ENCODE peak calls at places on chromosomes 16 and 17, in five cellular contexts. One of them, this sample, is unnamed.
A peak's percentile ranks its signal among the peaks of the same experiment; 100 is the strongest.

GRCh38 chr17:59093702-59094231 is 12.9 kb downstream of the TRIM37 start:
- DNase-seq in H1: no peak
- DNase-seq in GM12878: no peak
- DNase-seq in K562: no peak
- DNase-seq in HepG2: peak; percentile 15
- DNase-seq in this sample: no peak

GRCh38 chr17:17750881-17751280 is 69.6 kb downstream of the RAI1 start:
- DNase-seq in H1: no peak
- DNase-seq in GM12878: peak; percentile 47
- DNase-seq in K562: no peak
- DNase-seq in HepG2: no peak
- DNase-seq in this sample: no peak

GRCh38 chr17:42118545-42118944 is 2.6 kb downstream of the KAT2A start:
- DNase-seq in H1: peak; percentile 66
- DNase-seq in GM12878: no peak
- DNase-seq in K562: peak; percentile 51
- DNase-seq in HepG2: peak; percentile 52
- DNase-seq in this sample: peak; percentile 13

GRCh38 chr17:80845121-80845862 is 146.3 kb upstream of the CHMP6 start:
- DNase-seq in H1: no peak
- DNase-seq in GM12878: no peak
- DNase-seq in K562: no peak
- DNase-seq in HepG2: no peak
- DNase-seq in this sample: no peak

GRCh38 chr16:84898447-84898846 is 78.7 kb downstream of the CRISPLD2 start:
- DNase-seq in H1: no peak
- DNase-seq in GM12878: no peak
- DNase-seq in K562: no peak
- DNase-seq in HepG2: no peak
- DNase-seq in this sample: no peak

GRCh38 chr17:48438662-48439061 is 8.6 kb upstream of the SKAP1 start:
- DNase-seq in H1: no peak
- DNase-seq in GM12878: no peak
- DNase-seq in K562: peak; percentile 45
- DNase-seq in HepG2: no peak
- DNase-seq in this sample: no peak

GRCh38 chr16:67441907-67442306 is 11.0 kb downstream of the HSD11B2 start:
- DNase-seq in H1: no peak
- DNase-seq in GM12878: no peak
- DNase-seq in K562: no peak
- DNase-seq in HepG2: no peak
- DNase-seq in this sample: no peak

GRCh38 chr17:74748279-74748528 is 224 bp upstream of the NHERF1 start:
- DNase-seq in H1: no peak
- DNase-seq in GM12878: no peak
- DNase-seq in K562: no peak
- DNase-seq in HepG2: no peak
- DNase-seq in this sample: no peak

GRCh38 chr17:38911081-38911730 is 14.2 kb upstream of the LASP1NB start:
- DNase-seq in H1: no peak
- DNase-seq in GM12878: no peak
- DNase-seq in K562: peak; percentile 5
- DNase-seq in HepG2: no peak
- DNase-seq in this sample: no peak

GRCh38 chr16:88705746-88706287 is 391 bp downstream of the RNF166 start:
- DNase-seq in H1: no peak
- DNase-seq in GM12878: no peak
- DNase-seq in K562: no peak
- DNase-seq in HepG2: no peak
- DNase-seq in this sample: no peak

GRCh38 chr17:42312285-42313130 is 24.2 kb downstream of the STAT5A start:
- DNase-seq in H1: peak; percentile 90
- DNase-seq in GM12878: no peak
- DNase-seq in K562: peak; percentile 90
- DNase-seq in HepG2: peak; percentile 80
- DNase-seq in this sample: no peak

GRCh38 chr17:59155439-59156177 is at the start of gene PRR11:
- DNase-seq in H1: peak; percentile 80
- DNase-seq in GM12878: no peak
- DNase-seq in K562: peak; percentile 98
- DNase-seq in HepG2: peak; percentile 100
- DNase-seq in this sample: peak; percentile 100

GRCh38 chr16:23893976-23894375 is 58.2 kb downstream of the PRKCB start:
- DNase-seq in H1: no peak
- DNase-seq in GM12878: no peak
- DNase-seq in K562: no peak
- DNase-seq in HepG2: no peak
- DNase-seq in this sample: no peak

GRCh38 chr16:13098536-13098935 is 197.1 kb downstream of the SHISA9 start:
- DNase-seq in H1: no peak
- DNase-seq in GM12878: no peak
- DNase-seq in K562: no peak
- DNase-seq in HepG2: no peak
- DNase-seq in this sample: no peak

GRCh38 chr16:50550035-50550434 is 1.8 kb downstream of the NKD1 start:
- DNase-seq in H1: no peak
- DNase-seq in GM12878: no peak
- DNase-seq in K562: no peak
- DNase-seq in HepG2: no peak
- DNase-seq in this sample: no peak

GRCh38 chr17:33201255-33201654 is 91.8 kb downstream of the ASIC2 start:
- DNase-seq in H1: no peak
- DNase-seq in GM12878: no peak
- DNase-seq in K562: peak; percentile 23
- DNase-seq in HepG2: no peak
- DNase-seq in this sample: no peak

GRCh38 chr17:41518789-41519449 is at the start of gene KRT15:
- DNase-seq in H1: no peak
- DNase-seq in GM12878: no peak
- DNase-seq in K562: no peak
- DNase-seq in HepG2: no peak
- DNase-seq in this sample: no peak

GRCh38 chr17:27810211-27810901 is 10.0 kb upstream of the NOS2 start:
- DNase-seq in H1: no peak
- DNase-seq in GM12878: peak; percentile 76
- DNase-seq in K562: no peak
- DNase-seq in HepG2: no peak
- DNase-seq in this sample: no peak

GRCh38 chr16:78596348-78596995 is 497.0 kb downstream of the WWOX start:
- DNase-seq in H1: no peak
- DNase-seq in GM12878: no peak
- DNase-seq in K562: no peak
- DNase-seq in HepG2: no peak
- DNase-seq in this sample: no peak

GRCh38 chr17:79935197-79935844 is 96.1 kb upstream of the CBX4 start:
- DNase-seq in H1: no peak
- DNase-seq in GM12878: no peak
- DNase-seq in K562: no peak
- DNase-seq in HepG2: no peak
- DNase-seq in this sample: no peak

GRCh38 chr17:49285716-49286115 is 55.1 kb upstream of the PHOSPHO1 start:
- DNase-seq in H1: no peak
- DNase-seq in GM12878: no peak
- DNase-seq in K562: no peak
- DNase-seq in HepG2: no peak
- DNase-seq in this sample: no peak

GRCh38 chr16:20846030-20846429 is 39.7 kb downstream of the REXO5 start:
- DNase-seq in H1: no peak
- DNase-seq in GM12878: no peak
- DNase-seq in K562: no peak
- DNase-seq in HepG2: no peak
- DNase-seq in this sample: no peak

GRCh38 chr17:57604771-57605733 is 140.0 kb downstream of the CCDC182 start:
- DNase-seq in H1: no peak
- DNase-seq in GM12878: peak; percentile 62
- DNase-seq in K562: no peak
- DNase-seq in HepG2: no peak
- DNase-seq in this sample: no peak

GRCh38 chr17:27407916-27408846 is 48.1 kb upstream of the KSR1 start:
- DNase-seq in H1: no peak
- DNase-seq in GM12878: no peak
- DNase-seq in K562: no peak
- DNase-seq in HepG2: peak; percentile 9
- DNase-seq in this sample: peak; percentile 7

GRCh38 chr17:8832711-8833352 is 33.7 kb upstream of the MFSD6L start:
- DNase-seq in H1: peak; percentile 95
- DNase-seq in GM12878: no peak
- DNase-seq in K562: peak; percentile 75
- DNase-seq in HepG2: no peak
- DNase-seq in this sample: peak; percentile 12
- TF ChIP-seq CTCF in H1: peak; percentile 83
- TF ChIP-seq CTCF in GM12878: peak; percentile 56
- TF ChIP-seq CTCF in K562: peak; percentile 64
- TF ChIP-seq CTCF in HepG2: peak; percentile 63
- TF ChIP-seq CTCF in this sample: peak; percentile 90

DNA sequence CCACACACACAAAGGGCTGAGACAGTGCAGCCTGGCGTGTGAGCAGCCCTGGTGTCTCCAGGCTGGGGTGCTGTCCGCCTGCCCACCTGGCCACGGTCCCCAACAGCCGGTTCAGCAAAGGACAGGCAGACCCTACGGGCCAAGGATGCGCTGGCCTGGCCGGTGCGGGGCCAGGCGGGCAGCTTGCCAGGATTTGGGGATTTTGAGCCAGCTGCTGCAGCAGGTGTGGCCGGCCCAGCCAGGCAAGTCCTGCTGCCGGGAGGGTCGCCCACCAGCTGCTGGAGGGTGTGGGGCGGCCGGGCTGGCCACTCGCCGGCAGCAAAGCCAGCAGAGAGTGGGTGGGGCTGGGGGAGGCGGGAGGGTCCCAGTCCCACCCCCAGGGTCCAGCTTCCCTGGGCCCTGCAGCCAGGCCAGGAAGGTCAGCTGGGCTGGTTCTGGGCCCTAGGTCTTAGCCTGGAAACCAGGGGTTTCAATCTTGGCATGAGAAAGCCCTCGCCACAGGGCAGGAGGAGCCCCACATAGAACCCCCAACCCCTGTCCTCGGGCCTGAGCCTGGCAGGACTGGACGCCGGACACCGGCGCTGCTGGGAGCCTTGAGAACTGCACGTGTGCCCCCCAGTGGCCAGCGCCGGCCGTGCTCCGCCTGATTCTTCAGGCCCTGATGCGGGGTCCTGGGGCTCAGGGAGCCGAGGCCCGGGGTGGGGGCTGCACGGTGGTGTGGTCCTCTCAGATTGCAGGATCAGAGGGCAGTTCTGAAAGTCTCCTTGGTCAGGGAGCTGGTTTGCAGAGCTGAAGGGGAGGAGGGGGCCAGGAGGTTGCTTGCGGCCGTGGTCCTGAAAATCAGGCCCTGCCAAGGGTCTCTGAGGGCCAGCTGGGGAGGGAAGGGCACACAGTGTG is 17.6 kb upstream of the SSTR5 start:
- DNase-seq in H1: peak; percentile 92
- DNase-seq in GM12878: no peak
- DNase-seq in K562: peak; percentile 68
- DNase-seq in HepG2: peak; percentile 26
- DNase-seq in this sample: peak; percentile 37
- TF ChIP-seq SRF in H1: no peak
- TF ChIP-seq SRF in GM12878: no peak
- TF ChIP-seq SRF in K562: no peak
- TF ChIP-seq SRF in HepG2: no peak
- TF ChIP-seq SRF in this sample: no peak

GRCh38 chr17:4815043-4815675 is 8.2 kb downstream of the PLD2 start:
- DNase-seq in H1: no peak
- DNase-seq in GM12878: no peak
- DNase-seq in K562: peak; percentile 28
- DNase-seq in HepG2: no peak
- DNase-seq in this sample: no peak
- TF ChIP-seq CTCF in H1: peak; percentile 80
- TF ChIP-seq CTCF in GM12878: no peak
- TF ChIP-seq CTCF in K562: peak; percentile 61
- TF ChIP-seq CTCF in HepG2: no peak
- TF ChIP-seq CTCF in this sample: peak; percentile 40

GRCh38 chr16:56972403-56972802 is 10.7 kb downstream of the CETP start:
- DNase-seq in H1: no peak
- DNase-seq in GM12878: no peak
- DNase-seq in K562: no peak
- DNase-seq in HepG2: no peak
- DNase-seq in this sample: no peak

GRCh38 chr16:56972898-56973689 is 11.3 kb downstream of the CETP start:
- DNase-seq in H1: no peak
- DNase-seq in GM12878: no peak
- DNase-seq in K562: no peak
- DNase-seq in HepG2: peak; percentile 65
- DNase-seq in this sample: no peak

GRCh38 chr16:56971768-56972043 is 10.0 kb downstream of the CETP start:
- DNase-seq in H1: no peak
- DNase-seq in GM12878: no peak
- DNase-seq in K562: no peak
- DNase-seq in HepG2: no peak
- DNase-seq in this sample: no peak

GRCh38 chr16:56969769-56970168 is 8.0 kb downstream of the CETP start:
- DNase-seq in H1: no peak
- DNase-seq in GM12878: no peak
- DNase-seq in K562: no peak
- DNase-seq in HepG2: no peak
- DNase-seq in this sample: no peak

GRCh38 chr16:56970934-56971767 is 9.4 kb downstream of the CETP start:
- DNase-seq in H1: no peak
- DNase-seq in GM12878: peak; percentile 80
- DNase-seq in K562: no peak
- DNase-seq in HepG2: no peak
- DNase-seq in this sample: no peak
- TF ChIP-seq SRF in H1: no peak
- TF ChIP-seq SRF in GM12878: no peak
- TF ChIP-seq SRF in K562: no peak
- TF ChIP-seq SRF in HepG2: no peak
- TF ChIP-seq SRF in this sample: no peak

GRCh38 chr16:30457256-30457655 is 11.6 kb upstream of the SEPHS2 start:
- DNase-seq in H1: no peak
- DNase-seq in GM12878: no peak
- DNase-seq in K562: no peak
- DNase-seq in HepG2: no peak
- DNase-seq in this sample: no peak
- TF ChIP-seq CTCF in H1: no peak
- TF ChIP-seq CTCF in GM12878: no peak
- TF ChIP-seq CTCF in K562: no peak
- TF ChIP-seq CTCF in HepG2: no peak
- TF ChIP-seq CTCF in this sample: no peak

GRCh38 chr16:11370084-11370931 is 25.0 kb downstream of the RMI2 start:
- DNase-seq in H1: no peak
- DNase-seq in GM12878: peak; percentile 57
- DNase-seq in K562: no peak
- DNase-seq in HepG2: peak; percentile 78
- DNase-seq in this sample: no peak
- TF ChIP-seq SRF in H1: no peak
- TF ChIP-seq SRF in GM12878: no peak
- TF ChIP-seq SRF in K562: no peak
- TF ChIP-seq SRF in HepG2: no peak
- TF ChIP-seq SRF in this sample: no peak

This sample was measured in HCT116.